ENCODE peak calls at places on chromosomes 11 and 22, in five cellular contexts. Y is body of pancreas, Q is bronchial epithelial cell, C is stomach, E is lower lobe of right lung. S is an unnamed sample.

GRCh38 chr22:38338772-38339379 is 21.6 kb upstream of the CSNK1E start:
- DNase-seq in Y (no peak), C (no peak), Q (no peak), E (peak; percentile 14), S (no peak)

GRCh38 chr11:60725592-60725991 is 1.1 kb downstream of the MS4A18 start:
- DNase-seq in Y (no peak), E (no peak), C (no peak), Q (no peak), S (no peak)

GRCh38 chr11:7591107-7591894 is 77.5 kb downstream of the PPFIBP2 start:
- DNase-seq in C (no peak), E (no peak), Q (no peak), Y (no peak), S (no peak)

GRCh38 chr11:47631473-47631872 is 10.9 kb downstream of the MTCH2 start:
- DNase-seq in E (no peak), Y (no peak), C (no peak), Q (no peak), S (no peak)

GRCh38 chr11:32580967-32581366 is 2.7 kb upstream of the EIF3M start:
- DNase-seq in Q (peak; percentile 87), Y (no peak), E (no peak), C (no peak), S (no peak)

GRCh38 chr11:12258451-12258850 is 118.9 kb upstream of the PARVA start:
- DNase-seq in Y (no peak), E (no peak), C (no peak), Q (peak; percentile 69), S (no peak)

GRCh38 chr11:1227551-1228182 is 4.8 kb downstream of the MUC5B start:
- DNase-seq in Q (no peak), C (no peak), Y (peak; percentile 3), E (peak; percentile 16), S (no peak)

GRCh38 chr11:105799728-105800462 is 190.0 kb downstream of the GRIA4 start:
- DNase-seq in Q (peak; percentile 28), Y (no peak), E (no peak), C (no peak), S (no peak)

GRCh38 chr11:33310720-33311500 is 53.7 kb downstream of the HIPK3 start:
- DNase-seq in Y (no peak), Q (no peak), E (no peak), C (no peak), S (no peak)

GRCh38 chr11:119332111-119332765 is 2.1 kb upstream of the RNF26 start:
- DNase-seq in Y (no peak), Q (no peak), E (no peak), C (no peak), S (no peak)
- H3K27me3 ChIP-seq in Y (no peaks in the 10 kb centered on the region), Q (no peaks in the 10 kb centered on the region), E (no peaks in the 10 kb centered on the region), C (no peaks in the 10 kb centered on the region), S (no peaks in the 10 kb centered on the region)

GRCh38 chr11:70606248-70606950 is 208.1 kb downstream of the CTTN start:
- DNase-seq in E (peak; percentile 23), C (no peak), Q (no peak), Y (no peak), S (no peak)
- H3K27me3 ChIP-seq in E (peaks cover under 1% of the 10 kb centered on the region), C (peaks cover 3% of the 10 kb centered on the region), Q (peaks cover 2% of the 10 kb centered on the region), Y (no peaks in the 10 kb centered on the region), S (no peaks in the 10 kb centered on the region)

DNA sequence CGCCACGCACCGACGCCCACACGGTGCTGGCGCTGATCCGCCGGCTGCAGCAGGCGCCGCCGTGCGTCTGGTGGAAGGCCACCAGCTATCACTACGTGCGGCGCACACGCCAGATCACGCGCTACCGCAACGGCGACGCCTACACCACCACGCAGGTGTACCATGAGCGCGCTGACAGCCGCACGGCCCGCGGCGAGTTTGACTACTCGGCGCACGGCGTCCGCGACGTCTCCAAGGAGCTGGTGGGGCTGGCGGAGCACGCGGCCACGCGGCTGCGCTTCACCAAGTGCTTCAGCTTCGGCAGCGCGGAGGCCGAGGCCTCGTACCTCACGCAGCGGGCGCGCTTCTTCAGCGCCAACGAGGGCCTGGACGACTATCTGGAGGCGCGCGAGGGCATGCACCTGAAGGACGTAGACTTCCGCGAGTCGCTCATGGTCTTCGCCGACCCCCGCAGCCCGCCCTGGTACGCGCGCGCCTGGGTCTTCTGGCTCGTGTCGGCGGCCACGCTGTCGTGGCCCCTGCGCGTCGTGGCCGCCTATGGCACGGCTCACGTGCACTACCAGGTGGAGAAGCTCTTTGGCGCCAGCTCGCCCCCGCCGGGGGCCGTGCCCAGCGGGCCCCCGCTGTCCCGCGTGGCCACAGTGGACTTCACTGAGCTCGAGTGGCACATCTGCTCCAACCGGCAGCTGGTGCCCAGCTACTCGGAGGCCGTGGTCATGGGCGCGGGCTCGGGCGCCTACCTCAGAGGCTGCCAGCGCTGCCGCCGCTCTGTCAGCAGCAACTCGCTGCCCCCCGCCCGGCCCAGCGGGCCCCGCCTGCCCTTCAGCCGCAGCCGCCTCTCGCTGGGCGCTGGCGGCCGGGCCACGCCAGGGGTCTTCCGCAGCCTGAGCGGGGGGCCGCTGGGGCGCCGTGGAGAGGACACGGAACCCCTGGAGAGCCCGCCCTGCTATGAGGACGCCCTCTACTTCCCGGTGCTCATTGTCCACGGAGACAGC is 3.2 kb downstream of the TMEM151A start:
- DNase-seq in Y (no peak), E (no peak), Q (no peak), C (no peak), S (no peak)
- H3K27me3 ChIP-seq in Y (no peaks in the 10 kb centered on the region), E (peaks cover 39% of the 10 kb centered on the region), Q (peaks cover 9% of the 10 kb centered on the region), C (peaks cover 58% of the 10 kb centered on the region), S (no peaks in the 10 kb centered on the region)

GRCh38 chr22:28743852-28744251 is 2.0 kb downstream of the HSCB start:
- DNase-seq in E (no peak), Q (no peak), C (no peak), Y (no peak), S (no peak)

GRCh38 chr22:28741200-28741757 is 341 bp downstream of the CHEK2 start:
- DNase-seq in Y (no peak), Q (no peak), E (no peak), C (no peak), S (no peak)

GRCh38 chr22:28741758-28742561 is at the start of the genes CHEK2 and HSCB:
- DNase-seq in C (peak; percentile 98), Q (peak; percentile 95), Y (peak; percentile 98), E (peak; percentile 98), S (peak; percentile 99)

DNA sequence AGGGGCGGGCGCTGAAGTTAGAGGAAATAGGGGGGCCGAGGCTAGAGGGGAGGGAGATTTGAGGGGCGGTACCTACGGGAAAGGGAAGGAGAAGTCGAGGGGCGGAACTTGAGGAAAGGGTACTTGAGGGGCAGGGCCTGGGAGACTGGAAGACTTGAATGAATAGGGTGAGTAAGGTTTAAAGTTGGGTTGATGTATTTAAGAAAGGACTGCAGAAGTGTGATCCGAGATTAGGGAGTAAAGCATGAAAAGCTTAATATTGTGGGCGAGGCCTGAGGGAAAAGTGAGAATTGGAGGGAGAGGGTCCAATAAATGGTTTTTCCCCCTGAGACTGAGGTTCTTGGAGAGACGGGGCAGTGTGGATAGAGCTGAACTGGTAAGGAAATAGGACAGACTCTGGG is 723 bp downstream of the HSCB start:
- DNase-seq in C (no peak), E (no peak), Q (no peak), Y (no peak), S (no peak)
- H3K27me3 ChIP-seq in C (no peaks in the 10 kb centered on the region), E (no peaks in the 10 kb centered on the region), Q (no peaks in the 10 kb centered on the region), Y (no peaks in the 10 kb centered on the region), S (no peaks in the 10 kb centered on the region)

GRCh38 chr22:18081416-18081815 is 3.6 kb downstream of the PEX26 start:
- DNase-seq in E (no peak), Y (no peak), C (no peak), Q (no peak), S (no peak)
- H3K27me3 ChIP-seq in E (no peaks in the 10 kb centered on the region), Y (no peaks in the 10 kb centered on the region), C (no peaks in the 10 kb centered on the region), Q (no peaks in the 10 kb centered on the region), S (no peaks in the 10 kb centered on the region)

GRCh38 chr22:22122348-22123117 is 122.1 kb upstream of the VPREB1 start:
- DNase-seq in C (no peak), E (no peak), Y (no peak), Q (no peak), S (no peak)

GRCh38 chr22:22121445-22121844 is 123.1 kb upstream of the VPREB1 start:
- DNase-seq in C (no peak), E (no peak), Y (no peak), Q (no peak), S (no peak)

GRCh38 chr22:22119003-22119402 is 125.6 kb upstream of the VPREB1 start:
- DNase-seq in Y (no peak), C (no peak), E (no peak), Q (no peak), S (no peak)

GRCh38 chr22:22123118-22123959 is 121.2 kb upstream of the VPREB1 start:
- DNase-seq in Y (no peak), C (no peak), E (no peak), Q (no peak), S (no peak)

DNA sequence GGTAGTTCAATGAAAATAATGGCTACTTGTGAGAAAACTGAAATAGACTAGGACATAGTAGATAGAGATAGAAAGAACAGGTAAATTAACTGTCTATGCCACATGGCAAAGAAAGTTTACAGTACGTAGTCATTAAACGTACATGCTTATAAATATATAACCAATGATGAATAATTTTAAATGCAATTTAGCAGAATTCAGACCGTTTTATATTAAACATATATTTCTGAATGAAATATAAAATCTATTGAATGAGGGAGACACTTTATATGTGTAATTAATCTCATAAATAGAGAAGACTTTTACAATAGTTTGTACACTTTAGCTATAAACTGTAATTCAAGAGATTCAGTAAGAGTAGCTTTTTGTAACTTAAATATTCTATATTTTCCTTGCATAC is 124.4 kb upstream of the VPREB1 start:
- DNase-seq in E (no peak), Q (no peak), Y (no peak), C (no peak), S (no peak)
- H3K27me3 ChIP-seq in E (peaks cover 10% of the 10 kb centered on the region), Q (no peaks in the 10 kb centered on the region), Y (no peaks in the 10 kb centered on the region), C (peaks cover 68% of the 10 kb centered on the region), S (no peaks in the 10 kb centered on the region)

DNA sequence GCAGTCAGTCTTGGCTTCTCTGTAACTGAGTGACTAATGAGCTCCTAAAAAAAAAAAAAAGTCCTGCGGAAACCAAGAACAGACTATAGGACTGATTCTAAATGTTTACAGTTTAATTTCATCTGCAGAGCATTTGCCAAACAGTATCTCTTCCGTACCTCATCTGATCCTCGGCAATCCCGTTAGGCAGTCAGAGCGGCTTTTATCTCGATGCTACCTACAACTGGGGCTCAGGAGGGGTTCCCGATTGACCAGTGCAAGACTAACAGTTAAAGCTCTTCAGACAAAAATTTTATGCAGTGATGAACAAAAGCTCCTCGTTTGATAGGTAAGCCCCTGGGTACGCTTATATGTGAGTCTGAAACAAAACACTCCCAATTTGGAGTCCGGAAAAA is 628 bp downstream of the KIF18A start:
- DNase-seq in E (no peak), Y (no peak), C (no peak), Q (peak; percentile 56), S (peak; percentile 41)
- H3K27me3 ChIP-seq in E (no peaks in the 10 kb centered on the region), Y (no peaks in the 10 kb centered on the region), C (no peaks in the 10 kb centered on the region), Q (no peaks in the 10 kb centered on the region), S (no peaks in the 10 kb centered on the region)

GRCh38 chr11:43579171-43579918 is 101.2 kb upstream of the HSD17B12 start:
- DNase-seq in C (no peak), Y (peak; percentile 31), E (no peak), Q (peak; percentile 35), S (no peak)
- H3K27me3 ChIP-seq in C (peaks cover 100% of the 10 kb centered on the region), Y (no peaks in the 10 kb centered on the region), E (peaks cover 99% of the 10 kb centered on the region), Q (peaks cover 74% of the 10 kb centered on the region), S (peaks cover 65% of the 10 kb centered on the region)

S was measured in CD4-positive, alpha-beta memory T cell.